ENCODE peak calls at places on chromosomes 7 and 10, in nine cellular contexts. One of them, this sample, is unnamed.

GRCh38 chr10:69467928-69468770 is 16.9 kb downstream of the TSPAN15 start:
- DNase-seq in IMR-90: no peak
- DNase-seq in WTC11: no peak
- DNase-seq in testis: no peak
- DNase-seq in AG04449: no peak
- DNase-seq in GM23338: peak
- DNase-seq in AG10803: no peak
- DNase-seq in activated B cell treated with CpG ODN at 0.5 μM for 24 hours: no peak
- DNase-seq in HL-60: no peak
- DNase-seq in this sample: no peak

GRCh38 chr7:158720107-158720506 is 15.5 kb upstream of the NCAPG2 start:
- DNase-seq in AG10803: no peak
- DNase-seq in WTC11: no peak
- DNase-seq in GM23338: no peak
- DNase-seq in activated B cell treated with CpG ODN at 0.5 μM for 24 hours: no peak
- DNase-seq in AG04449: no peak
- DNase-seq in HL-60: peak
- DNase-seq in testis: no peak
- DNase-seq in IMR-90: no peak
- DNase-seq in this sample: no peak

GRCh38 chr10:77463967-77464745 is 173.5 kb downstream of the KCNMA1 start:
- DNase-seq in WTC11: no peak
- DNase-seq in AG10803: peak
- DNase-seq in GM23338: no peak
- DNase-seq in HL-60: no peak
- DNase-seq in AG04449: no peak
- DNase-seq in IMR-90: peak
- DNase-seq in activated B cell treated with CpG ODN at 0.5 μM for 24 hours: no peak
- DNase-seq in testis: no peak
- DNase-seq in this sample: no peak

GRCh38 chr7:73824986-73825385 is 5.8 kb upstream of the CLDN4 start:
- DNase-seq in AG04449: no peak
- DNase-seq in activated B cell treated with CpG ODN at 0.5 μM for 24 hours: no peak
- DNase-seq in GM23338: no peak
- DNase-seq in testis: no peak
- DNase-seq in AG10803: no peak
- DNase-seq in HL-60: no peak
- DNase-seq in WTC11: no peak
- DNase-seq in IMR-90: no peak
- DNase-seq in this sample: no peak

GRCh38 chr7:6030988-6031387 is at the start of gene ANKRD61:
- DNase-seq in GM23338: no peak
- DNase-seq in AG04449: no peak
- DNase-seq in IMR-90: no peak
- DNase-seq in WTC11: no peak
- DNase-seq in AG10803: no peak
- DNase-seq in HL-60: no peak
- DNase-seq in activated B cell treated with CpG ODN at 0.5 μM for 24 hours: no peak
- DNase-seq in testis: no peak
- DNase-seq in this sample: no peak

GRCh38 chr10:125370578-125370977 is 210.2 kb upstream of the CTBP2 start:
- DNase-seq in HL-60: no peak
- DNase-seq in IMR-90: no peak
- DNase-seq in testis: peak
- DNase-seq in WTC11: peak
- DNase-seq in AG04449: no peak
- DNase-seq in GM23338: peak
- DNase-seq in activated B cell treated with CpG ODN at 0.5 μM for 24 hours: no peak
- DNase-seq in AG10803: no peak
- DNase-seq in this sample: no peak

GRCh38 chr7:155558961-155559360 is 12.6 kb upstream of the CNPY1 start:
- DNase-seq in testis: no peak
- DNase-seq in WTC11: no peak
- DNase-seq in IMR-90: no peak
- DNase-seq in activated B cell treated with CpG ODN at 0.5 μM for 24 hours: no peak
- DNase-seq in HL-60: no peak
- DNase-seq in AG10803: no peak
- DNase-seq in GM23338: no peak
- DNase-seq in AG04449: no peak
- DNase-seq in this sample: no peak

GRCh38 chr10:63670291-63670898 is 149.2 kb downstream of the REEP3 start:
- DNase-seq in GM23338: peak
- DNase-seq in HL-60: no peak
- DNase-seq in WTC11: no peak
- DNase-seq in AG04449: no peak
- DNase-seq in AG10803: peak
- DNase-seq in testis: no peak
- DNase-seq in IMR-90: no peak
- DNase-seq in activated B cell treated with CpG ODN at 0.5 μM for 24 hours: no peak
- DNase-seq in this sample: no peak

GRCh38 chr10:5661043-5661442 is 5.4 kb downstream of the ASB13 start:
- DNase-seq in AG10803: no peak
- DNase-seq in GM23338: no peak
- DNase-seq in WTC11: no peak
- DNase-seq in IMR-90: no peak
- DNase-seq in HL-60: no peak
- DNase-seq in AG04449: no peak
- DNase-seq in testis: no peak
- DNase-seq in activated B cell treated with CpG ODN at 0.5 μM for 24 hours: no peak
- DNase-seq in this sample: no peak

GRCh38 chr7:82468435-82468834 is 24.9 kb upstream of the CACNA2D1 start:
- DNase-seq in GM23338: no peak
- DNase-seq in WTC11: no peak
- DNase-seq in HL-60: no peak
- DNase-seq in activated B cell treated with CpG ODN at 0.5 μM for 24 hours: no peak
- DNase-seq in AG10803: no peak
- DNase-seq in IMR-90: no peak
- DNase-seq in AG04449: no peak
- DNase-seq in testis: no peak
- DNase-seq in this sample: no peak

GRCh38 chr10:36688717-36689116 is 436.7 kb upstream of the ANKRD30A start:
- DNase-seq in testis: no peak
- DNase-seq in AG10803: no peak
- DNase-seq in GM23338: peak
- DNase-seq in activated B cell treated with CpG ODN at 0.5 μM for 24 hours: no peak
- DNase-seq in HL-60: no peak
- DNase-seq in WTC11: no peak
- DNase-seq in AG04449: no peak
- DNase-seq in IMR-90: no peak
- DNase-seq in this sample: no peak

GRCh38 chr10:43024942-43025700 is 51.7 kb upstream of the RET start:
- DNase-seq in IMR-90: no peak
- DNase-seq in WTC11: no peak
- DNase-seq in HL-60: no peak
- DNase-seq in GM23338: no peak
- DNase-seq in testis: no peak
- DNase-seq in AG10803: no peak
- DNase-seq in activated B cell treated with CpG ODN at 0.5 μM for 24 hours: no peak
- DNase-seq in AG04449: no peak
- DNase-seq in this sample: no peak

GRCh38 chr10:47023237-47024045 is 112.2 kb downstream of the PTPN20 start:
- DNase-seq in activated B cell treated with CpG ODN at 0.5 μM for 24 hours: no peak
- DNase-seq in WTC11: no peak
- DNase-seq in HL-60: no peak
- DNase-seq in testis: peak
- DNase-seq in GM23338: no peak
- DNase-seq in AG10803: peak
- DNase-seq in IMR-90: no peak
- DNase-seq in AG04449: no peak
- DNase-seq in this sample: no peak

GRCh38 chr7:95997632-95998031 is 225.3 kb downstream of the DYNC1I1 start:
- DNase-seq in IMR-90: no peak
- DNase-seq in WTC11: no peak
- DNase-seq in testis: no peak
- DNase-seq in activated B cell treated with CpG ODN at 0.5 μM for 24 hours: no peak
- DNase-seq in HL-60: no peak
- DNase-seq in AG10803: no peak
- DNase-seq in AG04449: no peak
- DNase-seq in GM23338: no peak
- DNase-seq in this sample: no peak

GRCh38 chr10:124319926-124320391 is 98.8 kb downstream of the OAT start:
- DNase-seq in testis: no peak
- DNase-seq in GM23338: no peak
- DNase-seq in IMR-90: no peak
- DNase-seq in HL-60: no peak
- DNase-seq in WTC11: no peak
- DNase-seq in AG10803: peak
- DNase-seq in activated B cell treated with CpG ODN at 0.5 μM for 24 hours: no peak
- DNase-seq in AG04449: no peak
- DNase-seq in this sample: no peak

GRCh38 chr10:62475531-62475930 is 101.4 kb downstream of the ZNF365 start:
- DNase-seq in activated B cell treated with CpG ODN at 0.5 μM for 24 hours: no peak
- DNase-seq in AG04449: no peak
- DNase-seq in GM23338: no peak
- DNase-seq in testis: no peak
- DNase-seq in AG10803: no peak
- DNase-seq in HL-60: no peak
- DNase-seq in IMR-90: no peak
- DNase-seq in WTC11: no peak
- DNase-seq in this sample: no peak

GRCh38 chr10:6014241-6014761 is 37.0 kb upstream of the IL15RA start:
- DNase-seq in activated B cell treated with CpG ODN at 0.5 μM for 24 hours: no peak
- DNase-seq in testis: peak
- DNase-seq in AG04449: no peak
- DNase-seq in IMR-90: peak
- DNase-seq in WTC11: peak
- DNase-seq in AG10803: peak
- DNase-seq in HL-60: no peak
- DNase-seq in GM23338: peak
- DNase-seq in this sample: no peak

GRCh38 chr10:128047991-128048826 is 78.0 kb downstream of the MKI67 start:
- DNase-seq in activated B cell treated with CpG ODN at 0.5 μM for 24 hours: no peak
- DNase-seq in AG10803: no peak
- DNase-seq in HL-60: peak
- DNase-seq in AG04449: no peak
- DNase-seq in IMR-90: peak
- DNase-seq in testis: peak
- DNase-seq in WTC11: no peak
- DNase-seq in GM23338: no peak
- DNase-seq in this sample: peak

GRCh38 chr7:154646126-154647013 is 356.6 kb downstream of the PAXIP1 start:
- DNase-seq in testis: no peak
- DNase-seq in GM23338: no peak
- DNase-seq in IMR-90: no peak
- DNase-seq in WTC11: no peak
- DNase-seq in HL-60: no peak
- DNase-seq in AG04449: no peak
- DNase-seq in AG10803: no peak
- DNase-seq in activated B cell treated with CpG ODN at 0.5 μM for 24 hours: no peak
- DNase-seq in this sample: no peak

GRCh38 chr10:133481086-133481643 is 27.4 kb downstream of the SCART1 start:
- DNase-seq in activated B cell treated with CpG ODN at 0.5 μM for 24 hours: no peak
- DNase-seq in AG10803: no peak
- DNase-seq in HL-60: no peak
- DNase-seq in testis: no peak
- DNase-seq in WTC11: no peak
- DNase-seq in AG04449: no peak
- DNase-seq in IMR-90: no peak
- DNase-seq in GM23338: no peak
- DNase-seq in this sample: no peak

GRCh38 chr10:13395540-13395939 is 47.4 kb upstream of the SEPHS1 start:
- DNase-seq in testis: no peak
- DNase-seq in AG04449: no peak
- DNase-seq in IMR-90: no peak
- DNase-seq in HL-60: no peak
- DNase-seq in WTC11: no peak
- DNase-seq in activated B cell treated with CpG ODN at 0.5 μM for 24 hours: no peak
- DNase-seq in GM23338: peak
- DNase-seq in AG10803: no peak
- DNase-seq in this sample: no peak

GRCh38 chr10:53453196-53453595 is 680.6 kb upstream of the MBL2 start:
- DNase-seq in GM23338: peak
- DNase-seq in activated B cell treated with CpG ODN at 0.5 μM for 24 hours: no peak
- DNase-seq in AG04449: no peak
- DNase-seq in WTC11: no peak
- DNase-seq in HL-60: no peak
- DNase-seq in testis: no peak
- DNase-seq in IMR-90: no peak
- DNase-seq in AG10803: no peak
- DNase-seq in this sample: no peak
- TF ChIP-seq CTCF in GM23338: peak
- TF ChIP-seq CTCF in activated B cell treated with CpG ODN at 0.5 μM for 24 hours: no peak
- TF ChIP-seq CTCF in AG04449: no peak
- TF ChIP-seq CTCF in WTC11: peak
- TF ChIP-seq CTCF in HL-60: no peak
- TF ChIP-seq CTCF in testis: no peak
- TF ChIP-seq CTCF in IMR-90: no peak
- TF ChIP-seq CTCF in AG10803: no peak
- TF ChIP-seq CTCF in this sample: no peak

DNA sequence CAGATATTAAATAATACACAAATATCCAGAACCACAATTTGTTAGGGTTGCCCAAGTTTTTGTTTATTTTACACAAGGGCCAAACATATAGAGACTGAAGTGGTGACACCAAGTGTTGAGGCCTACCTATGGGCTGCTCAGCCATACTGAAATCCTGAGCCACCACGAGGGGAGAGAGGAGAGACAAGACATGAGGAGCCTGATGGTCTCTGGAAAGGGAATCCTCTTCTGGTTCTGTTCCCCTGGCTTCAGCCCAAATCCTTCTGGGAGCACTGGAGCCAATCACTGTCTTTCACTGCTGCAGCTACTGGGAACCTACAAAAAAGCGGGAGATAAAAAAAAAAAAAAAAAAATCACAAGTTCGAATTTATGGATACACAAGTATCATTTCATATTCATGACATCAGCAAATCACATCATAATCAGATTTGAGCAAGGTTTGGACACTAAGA is 1.9 kb downstream of the SKIDA1 start:
- DNase-seq in activated B cell treated with CpG ODN at 0.5 μM for 24 hours: no peak
- DNase-seq in AG04449: no peak
- DNase-seq in HL-60: no peak
- DNase-seq in testis: peak
- DNase-seq in AG10803: peak
- DNase-seq in GM23338: no peak
- DNase-seq in WTC11: no peak
- DNase-seq in IMR-90: peak
- DNase-seq in this sample: no peak
- TF ChIP-seq CTCF in activated B cell treated with CpG ODN at 0.5 μM for 24 hours: no peak
- TF ChIP-seq CTCF in AG04449: no peak
- TF ChIP-seq CTCF in HL-60: no peak
- TF ChIP-seq CTCF in testis: no peak
- TF ChIP-seq CTCF in AG10803: no peak
- TF ChIP-seq CTCF in GM23338: no peak
- TF ChIP-seq CTCF in WTC11: no peak
- TF ChIP-seq CTCF in IMR-90: no peak
- TF ChIP-seq CTCF in this sample: no peak

GRCh38 chr10:86348321-86349210 is 18.0 kb downstream of the GRID1 start:
- DNase-seq in WTC11: no peak
- DNase-seq in AG04449: no peak
- DNase-seq in testis: no peak
- DNase-seq in GM23338: peak
- DNase-seq in AG10803: no peak
- DNase-seq in IMR-90: no peak
- DNase-seq in activated B cell treated with CpG ODN at 0.5 μM for 24 hours: no peak
- DNase-seq in HL-60: no peak
- DNase-seq in this sample: peak
- TF ChIP-seq CTCF in WTC11: no peak
- TF ChIP-seq CTCF in AG04449: peak
- TF ChIP-seq CTCF in testis: no peak
- TF ChIP-seq CTCF in GM23338: peak
- TF ChIP-seq CTCF in AG10803: peak
- TF ChIP-seq CTCF in IMR-90: peak
- TF ChIP-seq CTCF in activated B cell treated with CpG ODN at 0.5 μM for 24 hours: no peak
- TF ChIP-seq CTCF in HL-60: no peak
- TF ChIP-seq CTCF in this sample: no peak

GRCh38 chr10:106863549-106863948 is 301.0 kb downstream of the SORCS1 start:
- DNase-seq in WTC11: peak
- DNase-seq in IMR-90: no peak
- DNase-seq in HL-60: no peak
- DNase-seq in GM23338: peak
- DNase-seq in activated B cell treated with CpG ODN at 0.5 μM for 24 hours: no peak
- DNase-seq in AG04449: no peak
- DNase-seq in AG10803: no peak
- DNase-seq in testis: peak
- DNase-seq in this sample: no peak
- TF ChIP-seq CTCF in WTC11: no peak
- TF ChIP-seq CTCF in IMR-90: no peak
- TF ChIP-seq CTCF in HL-60: no peak
- TF ChIP-seq CTCF in GM23338: peak
- TF ChIP-seq CTCF in activated B cell treated with CpG ODN at 0.5 μM for 24 hours: no peak
- TF ChIP-seq CTCF in AG04449: no peak
- TF ChIP-seq CTCF in AG10803: no peak
- TF ChIP-seq CTCF in testis: peak
- TF ChIP-seq CTCF in this sample: no peak